ENCODE peak calls at places on chromosomes 16 and 17, in four cellular contexts. K, O, Q and X are unnamed samples. For H3K4me1, H3K36me3 and H3K27me3, the result is how much of the 10 kb centered on the place peaks cover.

GRCh38 chr16:87971933-87972332 is 20.7 kb downstream of the BANP start:
- DNase-seq in K (no peak), O (no peak), Q (no peak), X (peak)

GRCh38 chr16:35731341-35732040 is 2272.1 kb downstream of the TP53TG3F start:
- DNase-seq in K (no peak), O (no peak), Q (no peak), X (no peak)

GRCh38 chr17:34493903-34494302 is 85.5 kb upstream of the TMEM132E start:
- DNase-seq in K (no peak), O (no peak), Q (no peak), X (no peak)

GRCh38 chr16:82835487-82836160 is 208.9 kb downstream of the CDH13 start:
- DNase-seq in K (no peak), O (no peak), Q (no peak), X (peak)

GRCh38 chr17:34356194-34356593 is at the start of gene CCL13:
- DNase-seq in K (no peak), O (no peak), Q (no peak), X (no peak)

GRCh38 chr17:6603746-6604325 is 36.7 kb downstream of the KIAA0753 start:
- DNase-seq in K (no peak), O (no peak), Q (no peak), X (no peak)

GRCh38 chr17:67628580-67629013 is 89.1 kb upstream of the NOL11 start:
- DNase-seq in K (no peak), O (no peak), Q (no peak), X (peak)

GRCh38 chr17:3710951-3711383 is 12.7 kb upstream of the HASPIN start:
- DNase-seq in K (no peak), O (peak), Q (no peak), X (peak)

GRCh38 chr16:67537636-67538591 is 9.3 kb downstream of the RIPOR1 start:
- DNase-seq in K (peak), O (peak), Q (peak), X (peak)

GRCh38 chr16:2515180-2515803 is 1.5 kb downstream of the ATP6V0C start:
- DNase-seq in K (peak), O (no peak), Q (no peak), X (peak)

GRCh38 chr17:40815381-40815780 is 7.0 kb downstream of the KRT10 start:
- DNase-seq in K (no peak), O (no peak), Q (no peak), X (no peak)

GRCh38 chr16:85829266-85829665 is 29.8 kb downstream of the COX4I1 start:
- DNase-seq in K (no peak), O (no peak), Q (peak), X (no peak)

GRCh38 chr16:86955136-86955890 is 361.9 kb downstream of the C16orf95 start:
- DNase-seq in K (no peak), O (no peak), Q (peak), X (no peak)

GRCh38 chr17:6959700-6960099 is 36.1 kb upstream of the ALOX12 start:
- DNase-seq in K (no peak), O (no peak), Q (no peak), X (no peak)

GRCh38 chr16:7227193-7227825 is 105.3 kb upstream of the RBFOX1 start:
- DNase-seq in K (no peak), O (no peak), Q (no peak), X (no peak)

GRCh38 chr17:65762973-65763372 is 201.5 kb upstream of the AXIN2 start:
- DNase-seq in K (no peak), O (no peak), Q (no peak), X (no peak)

GRCh38 chr17:30095507-30096244 is 20.9 kb upstream of the NSRP1 start:
- DNase-seq in K (no peak), O (no peak), Q (no peak), X (peak)

GRCh38 chr17:2335726-2336214 is 487 bp downstream of the TSR1 start:
- DNase-seq in K (peak), O (no peak), Q (no peak), X (peak)

GRCh38 chr16:30995927-30996323 is 10.9 kb downstream of the HSD3B7 start:
- DNase-seq in K (no peak), O (no peak), Q (no peak), X (peak)

GRCh38 chr17:39812466-39812865 is 51.6 kb downstream of the IKZF3 start:
- DNase-seq in K (no peak), O (no peak), Q (no peak), X (no peak)

GRCh38 chr17:72666519-72666874 is 426.0 kb downstream of the SLC39A11 start:
- DNase-seq in K (no peak), O (no peak), Q (no peak), X (peak)

GRCh38 chr17:43434902-43435319 is 36.1 kb downstream of the ARL4D start:
- DNase-seq in K (no peak), O (no peak), Q (no peak), X (no peak)

GRCh38 chr16:56961386-56961785 is 364 bp upstream of the CETP start:
- DNase-seq in K (no peak), O (no peak), Q (no peak), X (no peak)

GRCh38 chr17:48927978-48928716 is 16.5 kb downstream of the SNF8 start:
- DNase-seq in K (no peak), O (no peak), Q (no peak), X (no peak)

GRCh38 chr16:1538804-1539520 is 5.5 kb downstream of the TMEM204 start:
- DNase-seq in K (no peak), O (no peak), Q (no peak), X (no peak)

GRCh38 chr16:23469814-23470213 is 16.8 kb upstream of the COG7 start:
- DNase-seq in K (no peak), O (no peak), Q (no peak), X (peak)

GRCh38 chr17:82196273-82196672 is 16.4 kb downstream of the CCDC57 start:
- DNase-seq in K (no peak), O (no peak), Q (no peak), X (no peak)

GRCh38 chr17:19876524-19877161 is 8.9 kb upstream of the ULK2 start:
- DNase-seq in K (no peak), O (peak), Q (no peak), X (no peak)

GRCh38 chr16:50261160-50261706 is 5.1 kb upstream of the ADCY7 start:
- DNase-seq in K (no peak), O (no peak), Q (peak), X (no peak)

GRCh38 chr16:50884066-50884860 is 142.4 kb downstream of the CYLD start:
- DNase-seq in K (no peak), O (peak), Q (no peak), X (no peak)

GRCh38 chr17:68221786-68222185 is 26.1 kb upstream of the AMZ2 start:
- DNase-seq in K (no peak), O (no peak), Q (no peak), X (no peak)

GRCh38 chr16:17177242-17177967 is 293.4 kb downstream of the XYLT1 start:
- DNase-seq in K (no peak), O (no peak), Q (no peak), X (peak)

GRCh38 chr16:20857281-20857680 is 42.9 kb downstream of the DCUN1D3 start:
- DNase-seq in K (no peak), O (no peak), Q (no peak), X (no peak)

GRCh38 chr16:47054306-47054705 is 80.8 kb upstream of the DNAJA2 start:
- DNase-seq in K (no peak), O (no peak), Q (no peak), X (no peak)

GRCh38 chr16:30659507-30660423 is 1.5 kb downstream of the FBRS start:
- DNase-seq in K (peak), O (peak), Q (no peak), X (peak)

GRCh38 chr16:11651796-11652195 is 16.5 kb upstream of the SNN start:
- DNase-seq in K (no peak), O (no peak), Q (no peak), X (no peak)

GRCh38 chr16:11655655-11656054 is 12.6 kb upstream of the SNN start:
- DNase-seq in K (no peak), O (no peak), Q (no peak), X (no peak)

GRCh38 chr16:11650641-11651591 is 17.3 kb upstream of the SNN start:
- DNase-seq in K (no peak), O (no peak), Q (no peak), X (no peak)
- H3K4me1 ChIP-seq in K (under half), O (under half), Q (under half), X (under half)

GRCh38 chr17:64499805-64500486 is 3.1 kb upstream of the POLG2 start:
- DNase-seq in K (no peak), O (no peak), Q (no peak), X (peak)
- H3K36me3 ChIP-seq in K (under half), O (half or more), Q (under half), X (half or more)

GRCh38 chr17:75109047-75109406 is 742 bp upstream of the ARMC7 start:
- DNase-seq in K (no peak), O (no peak), Q (no peak), X (no peak)

GRCh38 chr17:75108193-75108592 is 1.6 kb upstream of the ARMC7 start:
- DNase-seq in K (no peak), O (no peak), Q (no peak), X (no peak)

GRCh38 chr17:75109407-75110236 is at the start of gene ARMC7:
- DNase-seq in K (peak), O (peak), Q (peak), X (peak)

GRCh38 chr17:75111777-75112176 is 2.0 kb downstream of the ARMC7 start:
- DNase-seq in K (no peak), O (no peak), Q (no peak), X (no peak)

DNA sequence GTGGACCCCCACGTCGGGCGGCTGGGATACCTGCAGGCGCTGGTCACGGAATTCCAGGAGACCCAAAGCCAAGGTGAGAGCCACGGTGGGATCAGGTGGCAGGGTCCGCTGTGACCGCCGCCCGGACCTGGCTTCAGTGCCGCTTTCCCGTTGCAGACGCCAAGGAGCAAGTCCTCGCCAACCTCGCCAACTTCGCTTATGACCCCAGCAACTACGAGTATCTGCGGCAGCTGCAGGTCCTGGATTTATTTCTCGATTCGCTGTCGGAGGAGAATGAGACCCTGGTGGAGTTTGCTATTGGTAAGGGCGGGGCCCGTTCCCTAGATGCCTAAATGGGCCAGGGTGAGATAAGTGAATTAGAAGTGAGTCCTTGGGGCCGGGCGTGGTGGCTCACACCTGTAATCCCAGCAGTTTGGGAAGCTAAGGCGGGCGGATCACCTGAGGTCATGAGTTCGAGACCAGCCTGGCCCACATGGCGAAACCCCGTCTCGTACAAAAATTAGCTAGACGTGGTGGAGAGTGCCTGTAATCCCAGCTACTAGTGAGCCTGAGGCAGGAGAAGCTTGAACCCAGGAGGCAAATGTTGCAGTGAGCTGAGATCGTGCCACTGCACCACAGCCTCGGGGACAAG is 653 bp downstream of the ARMC7 start:
- DNase-seq in K (peak), O (no peak), Q (peak), X (peak)
- H3K27me3 ChIP-seq in K (under half), O (under half), Q (under half), X (under half)

DNA sequence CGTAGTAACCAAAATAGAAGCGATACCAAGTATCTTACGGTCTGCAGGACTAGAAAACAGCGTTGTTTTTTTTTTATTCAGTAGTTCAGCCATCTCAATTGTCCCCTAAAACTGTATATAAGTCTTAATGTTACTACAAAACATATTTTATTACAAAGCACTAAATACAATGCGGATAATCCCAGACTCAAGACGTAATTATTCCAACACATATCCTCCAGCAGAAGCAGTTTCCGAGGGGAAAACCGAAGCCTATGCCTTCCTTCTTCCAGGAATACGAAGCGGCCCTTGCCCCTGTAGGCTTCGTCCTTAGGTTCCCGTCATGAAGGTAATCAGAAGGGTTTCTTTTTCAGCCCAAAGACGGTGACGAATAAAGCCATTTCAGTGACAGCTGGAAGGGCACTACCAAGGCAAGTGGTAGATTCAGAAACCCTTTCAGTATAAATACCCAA is 2.3 kb downstream of the TMEM107 start:
- DNase-seq in K (no peak), O (no peak), Q (no peak), X (peak)
- H3K4me1 ChIP-seq in K (under half), O (under half), Q (under half), X (under half)